ENCODE peak calls at places on chromosomes 6 and 20, in eight cellular contexts. R is kidney glomerular epithelial cell; K is NCI-H510A; L is pancreas; Y is stimulated activated naive CD8-positive, alpha-beta T cell treated with anti-CD3 and anti-CD28 coated beads, Interleukin-15, Interleukin-2, amounts not matched to agents 100 U/mL and 50 U/mL, for 24 hours; C is PC-3; D is RWPE2; H is nucleus accumbens. S is an unnamed sample.

GRCh38 chr20:46222521-46223007 is 85.7 kb downstream of the CDH22 start:
- DNase-seq in R (no peak), K (peak), L (no peak), Y (no peak), C (no peak), D (no peak), H (peak), S (no peak)

GRCh38 chr6:128242765-128243403 is 277.5 kb downstream of the PTPRK start:
- DNase-seq in R (no peak), K (no peak), L (no peak), Y (no peak), C (no peak), D (no peak), H (no peak), S (no peak)

GRCh38 chr20:54173653-54174451 is at the start of gene CYP24A1:
- DNase-seq in R (no peak), K (no peak), L (no peak), Y (no peak), C (peak), D (no peak), H (no peak), S (no peak)

GRCh38 chr6:96777113-96777512 is 60.2 kb downstream of the GPR63 start:
- DNase-seq in R (no peak), K (no peak), L (no peak), Y (no peak), C (no peak), D (no peak), H (no peak), S (no peak)

GRCh38 chr6:2179950-2180349 is 65.5 kb downstream of the GMDS start:
- DNase-seq in R (no peak), K (peak), L (no peak), Y (no peak), C (no peak), D (no peak), H (no peak), S (no peak)

GRCh38 chr20:46523108-46523507 is 9.7 kb upstream of the ZNF334 start:
- DNase-seq in R (no peak), K (no peak), L (no peak), Y (no peak), C (no peak), D (no peak), H (no peak), S (no peak)

GRCh38 chr6:147691436-147691835 is 182.9 kb downstream of the SAMD5 start:
- DNase-seq in R (no peak), K (no peak), L (no peak), Y (no peak), C (peak), D (no peak), H (no peak), S (no peak)

GRCh38 chr6:165895421-165896165 is 232.6 kb upstream of the PDE10A start:
- DNase-seq in R (no peak), K (no peak), L (no peak), Y (no peak), C (no peak), D (no peak), H (no peak), S (no peak)

GRCh38 chr6:137589067-137589848 is 95.1 kb upstream of the OLIG3 start:
- DNase-seq in R (peak), K (no peak), L (peak), Y (peak), C (peak), D (no peak), H (no peak), S (peak)

GRCh38 chr6:107235521-107235920 is 120.2 kb upstream of the BEND3 start:
- DNase-seq in R (no peak), K (no peak), L (no peak), Y (no peak), C (no peak), D (no peak), H (no peak), S (no peak)

GRCh38 chr6:11770546-11771466 is 7.8 kb downstream of the ADTRP start:
- DNase-seq in R (peak), K (no peak), L (no peak), Y (no peak), C (peak), D (peak), H (no peak), S (no peak)

GRCh38 chr6:119215885-119216590 is 133.5 kb downstream of the MAN1A1 start:
- DNase-seq in R (no peak), K (no peak), L (no peak), Y (no peak), C (no peak), D (no peak), H (no peak), S (no peak)

GRCh38 chr6:14732845-14733757 is 512.8 kb upstream of the JARID2 start:
- DNase-seq in R (peak), K (no peak), L (no peak), Y (peak), C (peak), D (peak), H (peak), S (no peak)

GRCh38 chr6:169510871-169511270 is 191.0 kb downstream of the WDR27 start:
- DNase-seq in R (no peak), K (no peak), L (no peak), Y (no peak), C (no peak), D (no peak), H (no peak), S (no peak)

GRCh38 chr20:3203315-3204123 is 963 bp downstream of the DDRGK1 start:
- DNase-seq in R (no peak), K (peak), L (peak), Y (peak), C (peak), D (no peak), H (no peak), S (peak)

GRCh38 chr6:3427740-3428085 is 29.1 kb downstream of the SLC22A23 start:
- DNase-seq in R (peak), K (no peak), L (peak), Y (no peak), C (peak), D (no peak), H (no peak), S (no peak)

GRCh38 chr20:21450572-21450971 is 53.2 kb upstream of the NKX2-4 start:
- DNase-seq in R (no peak), K (no peak), L (no peak), Y (no peak), C (peak), D (no peak), H (no peak), S (no peak)

GRCh38 chr6:6201200-6201599 is 119.3 kb downstream of the F13A1 start:
- DNase-seq in R (no peak), K (no peak), L (no peak), Y (no peak), C (no peak), D (no peak), H (no peak), S (no peak)

GRCh38 chr6:167766986-167767714 is 59.6 kb upstream of the AFDN start:
- DNase-seq in R (no peak), K (peak), L (no peak), Y (no peak), C (no peak), D (no peak), H (no peak), S (no peak)

GRCh38 chr6:142377112-142377848 is 75.5 kb downstream of the ADGRG6 start:
- DNase-seq in R (peak), K (peak), L (no peak), Y (no peak), C (peak), D (peak), H (no peak), S (no peak)

GRCh38 chr20:35561671-35562070 is 19.8 kb downstream of the ERGIC3 start:
- DNase-seq in R (no peak), K (no peak), L (no peak), Y (no peak), C (no peak), D (no peak), H (no peak), S (no peak)

GRCh38 chr20:62694868-62695267 is 13.8 kb upstream of the NTSR1 start:
- DNase-seq in R (no peak), K (no peak), L (peak), Y (no peak), C (no peak), D (peak), H (no peak), S (no peak)

GRCh38 chr6:141562181-141562800 is 570.4 kb upstream of the GJE1 start:
- DNase-seq in R (no peak), K (peak), L (no peak), Y (peak), C (peak), D (no peak), H (no peak), S (peak)

GRCh38 chr6:140670013-140670412 is 1295.6 kb upstream of the CITED2 start:
- DNase-seq in R (no peak), K (no peak), L (no peak), Y (no peak), C (peak), D (no peak), H (no peak), S (no peak)

GRCh38 chr6:106125925-106126435 is 39.8 kb downstream of the PRDM1 start:
- DNase-seq in R (no peak), K (no peak), L (no peak), Y (peak), C (no peak), D (no peak), H (no peak), S (no peak)

S was measured in effector memory CD8-positive, alpha-beta T cell.